ENCODE peak calls at places on chromosomes 6 and 20, in six cellular contexts. D is lower leg skin, Y is tibial artery, H is HepG2, E is K562, F is suprapubic skin. Z is an unnamed sample.

GRCh38 chr6:21615504-21615903 is 22.0 kb downstream of the SOX4 start:
- DNase-seq in Y (no peak), F (no peak), H (no peak), E (no peak), D (no peak), Z (no peak)

GRCh38 chr6:138428943-138429616 is 25.1 kb downstream of the HEBP2 start:
- DNase-seq in Y (no peak), F (no peak), E (peak; percentile 34), H (peak; percentile 62), D (no peak), Z (peak; percentile 45)

GRCh38 chr6:4607026-4607704 is 169.0 kb upstream of the CDYL start:
- DNase-seq in E (no peak), Y (no peak), H (no peak), F (no peak), D (no peak), Z (no peak)

GRCh38 chr6:161658216-161658615 is 384.4 kb upstream of the AGPAT4 start:
- DNase-seq in E (no peak), Y (no peak), F (no peak), H (no peak), D (no peak), Z (no peak)

GRCh38 chr6:161369339-161369738 is 95.5 kb upstream of the AGPAT4 start:
- DNase-seq in D (no peak), Y (no peak), F (no peak), E (no peak), H (no peak), Z (peak; percentile 95)

GRCh38 chr6:154403803-154404202 is 47.2 kb upstream of the IPCEF1 start:
- DNase-seq in F (no peak), D (peak; percentile 62), H (no peak), Y (no peak), E (no peak), Z (peak; percentile 50)

GRCh38 chr6:148967546-148967945 is 220.7 kb downstream of the UST start:
- DNase-seq in E (no peak), Y (no peak), F (no peak), H (no peak), D (no peak), Z (no peak)

GRCh38 chr20:10339609-10340008 is 94.4 kb downstream of the MKKS start:
- DNase-seq in F (no peak), D (no peak), H (no peak), E (no peak), Y (no peak), Z (no peak)

GRCh38 chr6:11778042-11778441 is 561 bp downstream of the ADTRP start:
- DNase-seq in F (no peak), H (no peak), Y (no peak), E (no peak), D (no peak), Z (no peak)

GRCh38 chr20:34954905-34955231 is 738 bp downstream of the GSS start:
- DNase-seq in E (peak; percentile 46), F (no peak), D (no peak), H (peak; percentile 67), Y (no peak), Z (no peak)

GRCh38 chr20:38221041-38221589 is 39.4 kb downstream of the KIAA1755 start:
- DNase-seq in E (peak; percentile 88), Y (peak; percentile 69), H (peak; percentile 70), F (peak; percentile 68), D (peak; percentile 90), Z (no peak)

GRCh38 chr6:106658469-106658868 is 29.1 kb downstream of the QRSL1 start:
- DNase-seq in F (no peak), H (no peak), D (no peak), Y (no peak), E (no peak), Z (no peak)

GRCh38 chr6:26142026-26142425 is 54.8 kb downstream of the HFE start:
- DNase-seq in F (no peak), H (no peak), E (no peak), Y (no peak), D (no peak), Z (no peak)

GRCh38 chr6:79808846-79809245 is 138.5 kb downstream of the ELOVL4 start:
- DNase-seq in Y (no peak), E (no peak), H (no peak), F (no peak), D (no peak), Z (no peak)

GRCh38 chr20:61252601-61253263 is 671 bp downstream of the CDH4 start:
- DNase-seq in E (no peak), D (no peak), H (no peak), Y (no peak), F (no peak), Z (no peak)

GRCh38 chr6:145017516-145017915 is 717.8 kb downstream of the EPM2A start:
- DNase-seq in E (no peak), Y (no peak), F (no peak), H (no peak), D (no peak), Z (no peak)

GRCh38 chr6:50091641-50092040 is 41.9 kb upstream of the DEFB112 start:
- DNase-seq in F (no peak), D (no peak), H (peak; percentile 5), E (no peak), Y (no peak), Z (no peak)

GRCh38 chr6:138722425-138723371 is 50.9 kb upstream of the CCDC28A start:
- DNase-seq in F (no peak), E (no peak), Y (no peak), H (peak; percentile 19), D (no peak), Z (peak; percentile 62)

GRCh38 chr20:44112889-44113641 is 73.9 kb downstream of the JPH2 start:
- DNase-seq in F (no peak), D (peak; percentile 64), H (no peak), Y (no peak), E (no peak), Z (no peak)

GRCh38 chr6:157246048-157246630 is 77.2 kb downstream of the TMEM242 start:
- DNase-seq in F (no peak), E (no peak), D (no peak), Y (peak; percentile 62), H (no peak), Z (peak; percentile 64)

GRCh38 chr6:15473174-15473573 is 189.7 kb downstream of the DTNBP1 start:
- DNase-seq in Y (no peak), D (no peak), E (no peak), F (no peak), H (no peak), Z (no peak)

GRCh38 chr6:106894978-106895702 is 79.4 kb downstream of the CD24 start:
- DNase-seq in F (no peak), E (peak; percentile 35), H (peak; percentile 50), Y (no peak), D (no peak), Z (no peak)

GRCh38 chr6:129929433-129929832 is 68.3 kb upstream of the TMEM244 start:
- DNase-seq in D (no peak), F (no peak), E (no peak), Y (no peak), H (no peak), Z (peak; percentile 81)

GRCh38 chr20:56788041-56788670 is 159.1 kb downstream of the TFAP2C start:
- DNase-seq in E (no peak), Y (peak; percentile 35), D (no peak), H (peak; percentile 94), F (no peak), Z (peak; percentile 84)

GRCh38 chr6:100464162-100464851 is 414 bp downstream of the SIM1 start:
- DNase-seq in D (no peak), H (no peak), E (no peak), Y (no peak), F (no peak), Z (no peak)

GRCh38 chr6:155093430-155093829 is 98.3 kb downstream of the TIAM2 start:
- DNase-seq in D (no peak), E (no peak), Y (no peak), H (no peak), F (no peak), Z (no peak)

GRCh38 chr6:143952947-143953346 is 55.1 kb downstream of the PLAGL1 start:
- DNase-seq in H (no peak), D (no peak), F (no peak), E (no peak), Y (no peak), Z (no peak)

GRCh38 chr6:138182939-138183791 is 21.4 kb downstream of the ARFGEF3 start:
- DNase-seq in H (no peak), D (no peak), E (no peak), F (no peak), Y (no peak), Z (no peak)

GRCh38 chr6:139112146-139112545 is 22.7 kb upstream of the HECA start:
- DNase-seq in Y (no peak), D (no peak), E (no peak), F (no peak), H (no peak), Z (no peak)

GRCh38 chr20:9301129-9302072 is 213.0 kb upstream of the LAMP5 start:
- DNase-seq in Y (no peak), H (peak; percentile 99), D (no peak), F (no peak), E (no peak), Z (no peak)

GRCh38 chr6:56808871-56809359 is 146.0 kb upstream of the BEND6 start:
- DNase-seq in D (no peak), F (no peak), E (no peak), Y (no peak), H (no peak), Z (no peak)

GRCh38 chr6:163714179-163714578 is 299.7 kb downstream of the QKI start:
- DNase-seq in E (no peak), Y (no peak), F (no peak), H (no peak), D (no peak), Z (no peak)
- TF ChIP-seq CTCF in E (no peak), Y (no peak), F (no peak), H (no peak), D (no peak), Z (no peak)

GRCh38 chr6:168075787-168076202 is 3.2 kb downstream of the FRMD1 start:
- DNase-seq in Y (no peak), H (no peak), D (no peak), E (no peak), F (no peak), Z (no peak)

GRCh38 chr6:168080397-168081077 is 1.5 kb upstream of the FRMD1 start:
- DNase-seq in D (no peak), Y (no peak), H (no peak), E (no peak), F (no peak), Z (no peak)

GRCh38 chr6:168078199-168078942 is 641 bp downstream of the FRMD1 start:
- DNase-seq in F (no peak), Y (no peak), D (no peak), E (no peak), H (no peak), Z (no peak)

GRCh38 chr6:168081858-168082546 is 3.0 kb upstream of the FRMD1 start:
- DNase-seq in F (no peak), Y (no peak), E (no peak), H (no peak), D (no peak), Z (no peak)

GRCh38 chr6:168078943-168079405 is at the start of gene FRMD1:
- DNase-seq in D (no peak), Y (no peak), E (no peak), H (peak; percentile 30), F (no peak), Z (no peak)
- H3K4me3 ChIP-seq in D (no peak within 1 kb of the TSS), Y (peak within 1 kb of the TSS; percentile 34), E (no peak within 1 kb of the TSS), H (no peak within 1 kb of the TSS), F (no peak within 1 kb of the TSS), Z (no peak within 1 kb of the TSS)

GRCh38 chr20:19026901-19027644 is 185.4 kb upstream of the SLC24A3 start:
- DNase-seq in F (no peak), E (no peak), Y (no peak), H (peak; percentile 15), D (peak; percentile 82), Z (no peak)
- TF ChIP-seq CTCF in F (no peak), E (no peak), Y (no peak), H (peak; percentile 55), D (no peak), Z (no peak)

GRCh38 chr6:85453490-85453889 is 3.6 kb downstream of the NT5E start:
- DNase-seq in Y (no peak), E (no peak), D (no peak), F (no peak), H (no peak), Z (no peak)
- H3K4me3 ChIP-seq in Y (no peak overlapping the region), E (no peak overlapping the region), D (no peak overlapping the region), F (no peak overlapping the region), H (no peak overlapping the region), Z (peak overlapping the region; percentile 22)